ENCODE peak calls at places on chromosomes 1 and 21, in nine cellular contexts. R is IMR-90, F is stomach, N is suprapubic skin, T is vagina, D is thyroid gland, I is ovary, L is A549, B is prostate gland. C is an unnamed sample.

GRCh38 chr1:152440635-152441471 is 26.8 kb upstream of the CRNN start:
- DNase-seq in T (peak), F (peak), B (peak), R (peak), D (peak), L (peak), I (peak), N (no peak), C (peak)

GRCh38 chr1:4673494-4673893 is 19.1 kb downstream of the AJAP1 start:
- DNase-seq in L (no peak), R (no peak), N (no peak), B (no peak), D (no peak), F (no peak), I (no peak), T (no peak), C (no peak)

GRCh38 chr1:45510036-45510971 is 10.2 kb downstream of the MMACHC start:
- DNase-seq in L (no peak), R (no peak), T (no peak), F (no peak), I (no peak), N (no peak), D (no peak), B (no peak), C (no peak)

GRCh38 chr1:207007352-207008033 is 25.1 kb downstream of the C1orf116 start:
- DNase-seq in B (peak), T (no peak), L (peak), N (no peak), I (no peak), D (peak), R (peak), F (peak), C (no peak)

GRCh38 chr21:37425684-37426083 is 59.1 kb downstream of the DYRK1A start:
- DNase-seq in D (no peak), R (no peak), L (no peak), B (no peak), I (no peak), T (no peak), F (no peak), N (no peak), C (no peak)

GRCh38 chr1:151211972-151212705 is 13.8 kb downstream of the PIP5K1A start:
- DNase-seq in F (no peak), L (no peak), R (no peak), B (no peak), I (no peak), T (no peak), N (no peak), D (no peak), C (no peak)

GRCh38 chr1:74728736-74729135 is 4.1 kb downstream of the CRYZ start:
- DNase-seq in I (no peak), R (peak), D (no peak), L (no peak), F (no peak), T (no peak), B (no peak), N (no peak), C (no peak)

GRCh38 chr1:41861509-41862410 is 57.0 kb downstream of the HIVEP3 start:
- DNase-seq in R (no peak), D (no peak), L (no peak), I (no peak), B (no peak), T (no peak), F (no peak), N (no peak), C (peak)

GRCh38 chr1:66931548-66932124 is 6.8 kb downstream of the MIER1 start:
- DNase-seq in N (no peak), D (no peak), F (no peak), T (no peak), I (no peak), B (no peak), L (no peak), R (no peak), C (no peak)

GRCh38 chr1:3609016-3609768 is 2.1 kb downstream of the MEGF6 start:
- DNase-seq in B (no peak), L (no peak), F (no peak), R (no peak), D (no peak), T (no peak), N (no peak), I (no peak), C (no peak)

GRCh38 chr21:44618909-44619308 is 7.0 kb downstream of the KRTAP10-8 start:
- DNase-seq in D (no peak), I (no peak), L (no peak), F (no peak), R (no peak), N (no peak), T (no peak), B (no peak), C (no peak)

GRCh38 chr1:33346921-33347649 is 26.2 kb upstream of the A3GALT2 start:
- DNase-seq in F (peak), I (no peak), R (peak), L (peak), D (peak), N (no peak), T (no peak), B (no peak), C (peak)

GRCh38 chr1:109084563-109085517 is 5.7 kb upstream of the TMEM167B start:
- DNase-seq in N (no peak), F (no peak), R (peak), T (no peak), B (no peak), I (no peak), L (no peak), D (no peak), C (no peak)

GRCh38 chr1:44670751-44671640 is 3.3 kb downstream of the TMEM53 start:
- DNase-seq in N (no peak), R (no peak), I (no peak), B (no peak), F (no peak), L (no peak), D (no peak), T (no peak), C (no peak)

GRCh38 chr1:224317383-224318045 is 12.5 kb downstream of the NVL start:
- DNase-seq in I (no peak), D (no peak), L (no peak), R (no peak), T (no peak), B (peak), F (no peak), N (no peak), C (no peak)

GRCh38 chr1:77958391-77958790 is 20.5 kb downstream of the FUBP1 start:
- DNase-seq in D (no peak), I (no peak), B (no peak), T (no peak), F (no peak), R (no peak), L (no peak), N (no peak), C (no peak)

GRCh38 chr1:182995894-182996293 is 27.3 kb upstream of the LAMC1 start:
- DNase-seq in B (no peak), D (no peak), I (no peak), F (no peak), L (no peak), N (no peak), T (no peak), R (no peak), C (no peak)

GRCh38 chr1:204139088-204139487 is 12.8 kb downstream of the ETNK2 start:
- DNase-seq in F (no peak), L (no peak), T (no peak), B (no peak), I (no peak), R (no peak), N (no peak), D (no peak), C (no peak)

GRCh38 chr21:43718872-43719747 is at the start of gene PDXK:
- DNase-seq in T (peak), B (peak), I (peak), R (peak), N (no peak), F (peak), D (peak), L (peak), C (peak)

GRCh38 chr21:44932366-44933181 is 7.3 kb upstream of the SLX9 start:
- DNase-seq in F (no peak), N (no peak), R (no peak), L (no peak), D (no peak), T (no peak), I (no peak), B (no peak), C (no peak)

GRCh38 chr1:211625040-211625439 is 46.1 kb upstream of the SLC30A1 start:
- DNase-seq in L (no peak), B (no peak), T (no peak), D (no peak), F (no peak), I (no peak), N (no peak), R (peak), C (no peak)
- TF ChIP-seq CTCF in L (peak), B (no peak), T (no peak), D (peak), F (no peak), I (no peak), N (no peak), R (peak), C (no peak)

DNA sequence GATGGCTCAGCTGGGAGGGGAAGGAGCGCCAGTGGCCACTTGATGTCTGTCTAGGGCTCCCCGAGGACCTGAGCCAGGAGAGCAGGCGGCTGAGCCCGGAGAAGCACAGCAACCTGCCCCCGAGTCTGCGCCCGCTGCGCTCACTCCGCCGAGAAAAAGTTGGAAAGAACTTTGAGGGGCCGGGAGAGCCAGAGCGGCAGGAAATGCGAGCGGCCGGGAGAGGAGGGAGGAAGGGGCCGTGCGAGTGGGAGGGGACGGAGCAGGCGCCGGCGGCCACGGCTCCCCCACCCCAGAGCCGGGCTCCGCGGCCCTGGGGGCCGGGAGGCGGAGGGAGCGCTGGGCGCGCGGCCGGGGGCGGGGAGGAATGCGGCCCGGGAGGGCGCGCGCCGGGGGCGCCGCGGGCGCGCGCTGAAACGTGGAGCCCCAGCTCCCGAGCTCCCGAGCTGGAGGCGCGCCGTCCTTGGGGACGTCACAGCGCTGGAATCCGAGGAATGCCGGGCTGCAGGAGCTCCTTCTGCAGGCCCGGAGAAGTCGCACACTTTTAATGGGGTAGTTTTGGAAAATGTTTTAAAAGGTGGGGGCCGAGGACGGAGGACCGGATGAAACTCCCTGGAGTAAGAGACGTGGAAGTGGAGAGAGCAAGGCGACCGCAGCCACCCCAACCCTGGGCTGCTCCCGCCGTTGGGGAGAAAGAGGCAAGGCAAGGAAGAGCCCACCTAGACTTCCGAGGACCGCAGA is at the start of gene PTPN14:
- DNase-seq in D (peak), R (peak), I (peak), F (peak), T (peak), L (peak), N (peak), B (peak), C (peak)
- TF ChIP-seq POLR2A in D (peak), R (peak), I (peak), F (no peak), T (no peak), L (no peak), N (no peak), B (peak), C (peak)

DNA sequence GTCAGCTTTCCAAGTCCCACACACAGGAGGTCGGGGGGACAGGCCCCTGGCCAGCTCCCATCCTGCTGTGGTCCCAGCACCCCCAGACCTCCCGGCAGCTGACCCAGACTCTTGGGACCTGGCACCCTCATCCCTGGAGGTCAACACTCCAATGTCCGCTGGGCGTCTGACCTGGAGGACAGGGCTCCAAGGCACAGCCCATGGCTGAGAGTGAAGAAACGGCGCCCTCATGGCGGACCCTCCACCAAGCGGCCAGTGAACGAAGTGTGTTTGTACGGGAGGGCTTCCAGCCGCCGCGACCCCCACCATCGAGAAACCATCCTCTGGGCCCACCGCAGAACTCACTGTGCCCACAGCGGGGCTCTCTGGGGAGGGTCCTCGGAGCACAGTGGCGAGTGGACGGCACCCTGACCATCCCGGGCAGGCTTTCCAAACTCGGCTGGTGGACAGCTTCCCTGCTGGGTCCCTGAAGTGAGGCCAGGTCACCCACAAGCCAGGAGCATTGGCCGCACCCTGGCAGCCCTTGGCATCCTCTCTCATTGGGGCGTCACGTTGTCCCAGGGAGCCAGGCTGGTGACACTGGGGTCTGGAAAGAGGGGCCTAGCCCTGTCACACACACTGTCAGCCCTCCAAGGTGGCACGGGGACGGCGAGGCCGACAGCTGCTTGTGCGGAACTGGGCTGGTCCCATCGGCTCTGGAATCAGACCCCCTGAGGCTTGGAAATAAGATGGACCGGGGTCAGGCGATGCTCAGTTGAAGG is 47.8 kb upstream of the COL6A2 start:
- DNase-seq in R (no peak), B (no peak), I (no peak), T (peak), F (no peak), N (no peak), L (no peak), D (no peak), C (peak)
- H3K27ac ChIP-seq in R (peak), B (peak), I (peak), T (peak), F (peak), N (peak), L (no peak), D (no peak), C (peak)

GRCh38 chr1:100930494-100930893 is 34.6 kb downstream of the SLC30A7 start:
- DNase-seq in I (no peak), B (no peak), F (no peak), T (no peak), L (no peak), N (no peak), D (no peak), R (no peak), C (no peak)

GRCh38 chr1:100927276-100927675 is 31.4 kb downstream of the SLC30A7 start:
- DNase-seq in F (no peak), R (no peak), L (no peak), I (no peak), D (no peak), T (no peak), N (no peak), B (no peak), C (no peak)

GRCh38 chr1:100926240-100926639 is 30.4 kb downstream of the SLC30A7 start:
- DNase-seq in F (no peak), D (no peak), I (no peak), T (no peak), B (no peak), L (no peak), R (no peak), N (no peak), C (no peak)

GRCh38 chr1:100924991-100925390 is 29.1 kb downstream of the SLC30A7 start:
- DNase-seq in F (no peak), L (no peak), B (no peak), T (no peak), N (no peak), D (no peak), I (no peak), R (no peak), C (no peak)

GRCh38 chr1:100928128-100928527 is 32.2 kb downstream of the SLC30A7 start:
- DNase-seq in T (no peak), L (no peak), N (no peak), I (no peak), F (no peak), R (no peak), B (no peak), D (no peak), C (no peak)
- TF ChIP-seq CTCF in T (no peak), L (no peak), N (no peak), I (no peak), F (no peak), R (no peak), B (no peak), D (peak), C (no peak)

GRCh38 chr1:248850536-248851251 is 8.2 kb downstream of the ZNF692 start:
- DNase-seq in T (no peak), I (no peak), R (no peak), F (no peak), N (no peak), B (no peak), D (no peak), L (no peak), C (no peak)

GRCh38 chr1:248849637-248850036 is 9.2 kb downstream of the ZNF692 start:
- DNase-seq in F (no peak), D (no peak), T (no peak), L (no peak), N (no peak), B (no peak), R (no peak), I (no peak), C (no peak)

GRCh38 chr1:248849152-248849551 is 9.7 kb downstream of the ZNF692 start:
- DNase-seq in B (no peak), T (no peak), I (no peak), D (peak), N (no peak), F (peak), L (no peak), R (no peak), C (no peak)

GRCh38 chr1:248851390-248851789 is 7.5 kb downstream of the ZNF692 start:
- DNase-seq in F (no peak), R (no peak), I (no peak), L (no peak), N (no peak), B (no peak), T (no peak), D (no peak), C (no peak)

DNA sequence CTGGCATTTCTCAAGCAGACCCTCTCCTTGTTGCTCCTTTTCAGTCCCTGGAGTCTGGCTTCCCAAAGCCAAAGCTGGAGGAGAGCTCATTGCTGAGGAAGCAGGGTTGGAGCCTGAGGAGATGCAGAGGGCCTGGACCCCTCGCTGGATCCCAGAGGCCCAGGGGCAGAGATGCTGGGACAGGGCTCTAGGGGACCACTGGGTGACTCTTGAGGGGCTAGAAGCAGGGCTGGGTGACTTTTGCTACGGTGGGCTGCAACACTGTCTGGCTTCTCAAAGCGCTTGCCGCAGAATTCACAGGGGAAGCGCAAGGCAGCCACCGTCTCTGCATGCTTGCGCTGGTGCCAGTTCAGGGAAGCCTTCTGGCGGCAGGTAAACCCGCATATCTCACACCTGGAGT is 8.8 kb downstream of the ZNF692 start:
- DNase-seq in N (no peak), T (no peak), B (no peak), F (no peak), D (no peak), I (no peak), R (no peak), L (no peak), C (no peak)
- TF ChIP-seq POLR2A in N (no peak), T (no peak), B (no peak), F (no peak), D (no peak), I (no peak), R (no peak), L (no peak), C (no peak)

GRCh38 chr1:166730299-166730888 is 108.9 kb upstream of the POGK start:
- DNase-seq in F (no peak), L (no peak), B (no peak), N (no peak), T (no peak), R (no peak), D (no peak), I (no peak), C (no peak)
- H3K27ac ChIP-seq in F (no peak), L (no peak), B (no peak), N (no peak), T (no peak), R (no peak), D (no peak), I (no peak), C (no peak)

GRCh38 chr1:8597455-8597854 is 220.0 kb downstream of the RERE start:
- DNase-seq in D (no peak), N (no peak), R (peak), L (no peak), F (no peak), I (no peak), B (no peak), T (no peak), C (no peak)

GRCh38 chr1:8600336-8600735 is 217.1 kb downstream of the RERE start:
- DNase-seq in N (no peak), B (no peak), L (no peak), R (no peak), T (no peak), F (no peak), I (no peak), D (no peak), C (no peak)

GRCh38 chr1:8598783-8599182 is 218.7 kb downstream of the RERE start:
- DNase-seq in T (no peak), L (no peak), D (peak), F (no peak), B (no peak), N (no peak), I (peak), R (peak), C (peak)

GRCh38 chr1:8599813-8600212 is 217.6 kb downstream of the RERE start:
- DNase-seq in D (no peak), L (no peak), T (no peak), R (no peak), F (no peak), B (no peak), N (no peak), I (no peak), C (no peak)

GRCh38 chr1:8598060-8598724 is 219.2 kb downstream of the RERE start:
- DNase-seq in N (no peak), L (no peak), T (no peak), I (peak), F (peak), D (peak), R (peak), B (peak), C (peak)
- TF ChIP-seq CTCF in N (no peak), L (no peak), T (no peak), I (peak), F (peak), D (peak), R (peak), B (peak), C (peak)

DNA sequence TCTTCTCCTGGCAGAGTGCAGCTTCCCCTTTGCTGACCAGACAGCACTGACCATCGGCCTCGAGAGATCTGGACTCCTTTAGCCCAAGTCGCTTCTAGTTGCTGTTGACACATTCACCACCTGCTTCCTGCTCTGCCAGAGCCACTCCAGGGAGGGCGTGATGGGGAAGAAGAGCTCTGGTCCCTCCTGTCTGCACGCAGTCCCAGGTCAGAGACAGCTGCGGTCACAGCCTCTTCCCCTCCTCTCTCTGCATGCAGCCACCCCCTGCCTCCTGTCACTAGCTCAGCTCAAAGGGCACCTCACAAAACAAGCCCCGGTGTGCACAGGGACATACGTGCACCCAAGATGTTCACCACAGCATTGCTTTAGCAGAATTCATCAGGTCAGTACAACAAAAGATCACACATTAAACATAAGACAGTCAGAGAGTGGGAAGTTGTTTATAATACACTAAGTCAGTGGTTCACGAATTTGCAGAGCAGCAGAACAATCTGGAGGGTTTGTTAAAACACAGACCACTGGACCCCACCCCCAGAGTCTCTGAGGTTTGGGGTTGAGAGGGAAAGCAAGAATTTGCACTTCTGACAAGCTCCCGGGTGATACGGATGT is 132.9 kb downstream of the SYF2 start:
- DNase-seq in F (no peak), B (no peak), N (no peak), R (no peak), D (no peak), L (no peak), T (no peak), I (no peak), C (no peak)
- TF ChIP-seq POLR2A in F (no peak), B (no peak), N (no peak), R (no peak), D (no peak), L (no peak), T (no peak), I (no peak), C (no peak)

C was measured in uterus.